ENCODE peak calls at places on chromosomes 3 and 15, in eight cellular contexts. F is epithelial cell of esophagus, K is GM19239, Q is K562, Z is SHP77, P is mesendoderm, B is bronchial epithelial cell, H is activated T-helper 1 cell treated with Interleukin-2 at 50 U/mL for 16 hours. L is an unnamed sample.
A peak's percentile ranks its signal among the peaks of the same experiment; 100 is the strongest.

GRCh38 chr3:184711366-184712247 is at the start of gene MAGEF1:
- DNase-seq in H (peak; percentile 61), B (peak; percentile 58), K (peak; percentile 77), P (peak; percentile 93), Z (peak; percentile 83), F (peak; percentile 68), Q (peak; percentile 93), L (peak; percentile 97)

GRCh38 chr3:188947401-188947982 is 224.3 kb upstream of the TPRG1 start:
- DNase-seq in Q (peak; percentile 11), P (peak; percentile 94), Z (peak; percentile 96), F (peak; percentile 90), K (no peak), H (no peak), B (peak; percentile 77), L (peak; percentile 86)

GRCh38 chr3:194811118-194811517 is 125.4 kb downstream of the FAM43A start:
- DNase-seq in B (no peak), K (no peak), Z (no peak), F (no peak), H (no peak), P (no peak), Q (no peak), L (no peak)

GRCh38 chr3:58657571-58658141 is 8.9 kb downstream of the FAM3D start:
- DNase-seq in Q (no peak), B (peak; percentile 9), K (no peak), Z (no peak), F (peak; percentile 37), H (no peak), P (no peak), L (no peak)

GRCh38 chr3:72145506-72146380 is 360.8 kb upstream of the PROK2 start:
- DNase-seq in Q (no peak), F (peak; percentile 17), Z (no peak), B (peak; percentile 34), K (no peak), P (peak; percentile 65), H (no peak), L (no peak)

GRCh38 chr3:46909535-46910161 is 32.1 kb downstream of the PTH1R start:
- DNase-seq in Q (peak; percentile 90), H (peak; percentile 56), B (peak; percentile 63), P (peak; percentile 91), Z (peak; percentile 75), K (peak; percentile 90), F (peak; percentile 75), L (peak; percentile 96)

GRCh38 chr15:31217067-31217466 is 109.6 kb upstream of the KLF13 start:
- DNase-seq in Q (no peak), K (no peak), F (no peak), B (no peak), Z (no peak), H (no peak), P (no peak), L (no peak)

GRCh38 chr3:11567516-11568467 is 75.9 kb downstream of the VGLL4 start:
- DNase-seq in Q (no peak), P (no peak), F (peak; percentile 91), H (no peak), Z (no peak), B (peak; percentile 71), K (no peak), L (no peak)